ENCODE peak calls at places on chromosome 4, in nine cellular contexts. X is B cell, L is uterus, D is breast epithelium, U is dorsolateral prefrontal cortex, G is cardiac muscle cell, R is nephron progenitor cell, A is cardiac fibroblast, S is BJ. M is an unnamed sample.

GRCh38 chr4:152095701-152096070 is 334.9 kb upstream of the GATB start:
- DNase-seq in U (no peak), D (no peak), S (no peak), R (no peak), A (no peak), L (no peak), G (no peak), X (no peak), M (no peak)

GRCh38 chr4:45317276-45317675 is 590.9 kb upstream of the GNPDA2 start:
- DNase-seq in L (no peak), X (no peak), G (peak), D (no peak), S (no peak), A (peak), U (no peak), R (no peak), M (no peak)

GRCh38 chr4:79445371-79445781 is 37.3 kb upstream of the GK2 start:
- DNase-seq in L (no peak), S (no peak), D (no peak), R (peak), U (no peak), X (no peak), A (no peak), G (peak), M (no peak)

GRCh38 chr4:138659041-138659565 is 356.5 kb upstream of the NOCT start:
- DNase-seq in X (no peak), D (no peak), L (no peak), G (no peak), R (no peak), A (no peak), S (no peak), U (no peak), M (no peak)

GRCh38 chr4:185127021-185127925 is 15.8 kb upstream of the SLC25A4 start:
- DNase-seq in U (peak), D (no peak), L (no peak), S (no peak), R (peak), X (peak), G (peak), A (no peak), M (no peak)

GRCh38 chr4:111410571-111410970 is 734.7 kb upstream of the FAM241A start:
- DNase-seq in U (no peak), R (no peak), G (no peak), X (no peak), D (no peak), S (no peak), A (no peak), L (no peak), M (no peak)

GRCh38 chr4:52588097-52588496 is 71.0 kb downstream of the USP46 start:
- DNase-seq in A (peak), U (no peak), G (peak), X (peak), R (peak), S (no peak), D (no peak), L (peak), M (peak)

GRCh38 chr4:128338634-128339355 is 51.2 kb upstream of the PGRMC2 start:
- DNase-seq in S (peak), G (no peak), X (no peak), L (no peak), R (no peak), D (no peak), U (no peak), A (peak), M (no peak)

GRCh38 chr4:186149872-186150271 is 41.5 kb upstream of the CYP4V2 start:
- DNase-seq in R (peak), L (peak), D (no peak), A (peak), U (no peak), G (peak), S (no peak), X (peak), M (peak)

GRCh38 chr4:6288871-6289270 is 19.2 kb downstream of the WFS1 start:
- DNase-seq in A (no peak), S (no peak), G (no peak), X (no peak), U (no peak), D (no peak), L (no peak), R (no peak), M (no peak)

GRCh38 chr4:88854481-88854880 is 156.9 kb upstream of the NAP1L5 start:
- DNase-seq in L (no peak), R (no peak), A (no peak), X (no peak), U (no peak), D (no peak), S (no peak), G (no peak), M (no peak)

GRCh38 chr4:25113915-25114904 is 46.0 kb downstream of the SEPSECS start:
- DNase-seq in U (no peak), D (no peak), X (no peak), S (peak), L (no peak), A (peak), R (no peak), G (no peak), M (no peak)

GRCh38 chr4:62571494-62571893 is 1371.4 kb downstream of the ADGRL3 start:
- DNase-seq in A (no peak), G (no peak), R (no peak), D (no peak), U (no peak), X (no peak), S (no peak), L (no peak), M (no peak)

GRCh38 chr4:25953740-25954139 is 39.7 kb downstream of the SMIM20 start:
- DNase-seq in S (no peak), L (no peak), G (no peak), R (no peak), A (peak), D (no peak), U (peak), X (no peak), M (no peak)

GRCh38 chr4:157204634-157205244 is 15.8 kb upstream of the GRIA2 start:
- DNase-seq in D (no peak), L (no peak), U (no peak), R (peak), X (peak), A (peak), G (peak), S (no peak), M (peak)

GRCh38 chr4:96638132-96638531 is 798.2 kb downstream of the PDHA2 start:
- DNase-seq in G (no peak), L (no peak), A (no peak), X (no peak), R (no peak), D (no peak), S (no peak), U (no peak), M (no peak)

GRCh38 chr4:103032575-103032974 is 13.1 kb upstream of the SLC9B1 start:
- DNase-seq in X (no peak), U (no peak), D (no peak), S (no peak), A (peak), R (no peak), G (peak), L (no peak), M (peak)

GRCh38 chr4:43782391-43782790 is 666.2 kb downstream of the KCTD8 start:
- DNase-seq in L (no peak), A (peak), U (no peak), S (no peak), R (no peak), D (no peak), G (no peak), X (no peak), M (no peak)

GRCh38 chr4:95732061-95732460 is 107.8 kb upstream of the PDHA2 start:
- DNase-seq in L (no peak), R (no peak), A (peak), U (no peak), D (no peak), S (no peak), G (no peak), X (no peak), M (no peak)

GRCh38 chr4:11700751-11701226 is 272.1 kb upstream of the HS3ST1 start:
- DNase-seq in S (no peak), X (no peak), A (peak), L (no peak), R (no peak), G (no peak), D (no peak), U (no peak), M (no peak)

GRCh38 chr4:113603926-113604325 is 157.6 kb downstream of the CAMK2D start:
- DNase-seq in S (no peak), L (no peak), R (no peak), D (no peak), X (no peak), G (no peak), U (no peak), A (peak), M (no peak)

GRCh38 chr4:181685911-181686310 is 557.3 kb upstream of the TENM3 start:
- DNase-seq in S (peak), D (no peak), R (no peak), L (no peak), A (peak), G (no peak), X (no peak), U (no peak), M (no peak)

GRCh38 chr4:76182463-76182862 is 31.2 kb downstream of the SCARB2 start:
- DNase-seq in G (no peak), S (no peak), X (no peak), U (no peak), L (no peak), A (no peak), D (no peak), R (no peak), M (no peak)

GRCh38 chr4:53899544-53900274 is 164.7 kb downstream of the CHIC2 start:
- DNase-seq in A (peak), R (no peak), D (no peak), S (peak), U (no peak), X (no peak), G (no peak), L (peak), M (no peak)

GRCh38 chr4:36613999-36614398 is 332.6 kb downstream of the DTHD1 start:
- DNase-seq in G (no peak), R (no peak), L (no peak), A (no peak), U (no peak), X (no peak), D (no peak), S (no peak), M (no peak)

GRCh38 chr4:25842229-25842840 is 20.5 kb downstream of the SEL1L3 start:
- DNase-seq in R (no peak), L (no peak), U (no peak), D (no peak), G (peak), A (no peak), S (no peak), X (peak), M (peak)

GRCh38 chr4:105666693-105667092 is 41.8 kb downstream of the INTS12 start:
- DNase-seq in A (peak), S (no peak), L (no peak), X (no peak), R (no peak), D (no peak), U (no peak), G (peak), M (no peak)

GRCh38 chr4:139453041-139453370 is 915 bp upstream of the RAB33B start:
- DNase-seq in D (no peak), G (no peak), A (no peak), R (no peak), S (no peak), L (no peak), X (peak), U (no peak), M (peak)

GRCh38 chr4:143186202-143186601 is 1.5 kb downstream of the USP38 start:
- DNase-seq in L (no peak), R (no peak), D (no peak), S (no peak), A (peak), U (no peak), X (no peak), G (no peak), M (no peak)

GRCh38 chr4:13706130-13706529 is 78.6 kb upstream of the BOD1L1 start:
- DNase-seq in X (no peak), G (peak), R (no peak), D (no peak), L (no peak), U (no peak), A (no peak), S (no peak), M (no peak)

GRCh38 chr4:102036619-102037376 is 246.3 kb downstream of the BANK1 start:
- DNase-seq in U (no peak), G (peak), X (no peak), S (peak), A (peak), L (no peak), R (no peak), D (no peak), M (no peak)

GRCh38 chr4:101239685-101240084 is 107.6 kb downstream of the PPP3CA start:
- DNase-seq in U (no peak), X (no peak), D (no peak), G (no peak), A (peak), S (no peak), L (no peak), R (no peak), M (no peak)

GRCh38 chr4:153733751-153734448 is 25.9 kb downstream of the RNF175 start:
- DNase-seq in G (no peak), S (no peak), D (no peak), X (no peak), U (no peak), A (no peak), L (no peak), R (no peak), M (no peak)

GRCh38 chr4:2487632-2488031 is 18.7 kb downstream of the RNF4 start:
- DNase-seq in G (no peak), A (no peak), R (no peak), L (no peak), D (no peak), S (no peak), U (no peak), X (peak), M (no peak)

GRCh38 chr4:168484626-168485025 is 4.3 kb upstream of the DDX60L start:
- DNase-seq in U (no peak), D (no peak), G (no peak), X (no peak), L (no peak), S (peak), A (peak), R (no peak), M (no peak)

GRCh38 chr4:156888762-156889161 is 82.8 kb downstream of the PDGFC start:
- DNase-seq in A (peak), G (no peak), X (no peak), D (no peak), L (no peak), S (peak), R (no peak), U (no peak), M (no peak)

GRCh38 chr4:54101190-54102041 is 1.5 kb downstream of the GSX2 start:
- DNase-seq in U (no peak), S (no peak), R (no peak), G (no peak), D (no peak), A (no peak), L (no peak), X (peak), M (no peak)

GRCh38 chr4:87532907-87533306 is 3.7 kb upstream of the SPARCL1 start:
- DNase-seq in U (no peak), X (no peak), L (no peak), S (no peak), A (no peak), D (no peak), R (no peak), G (no peak), M (no peak)

GRCh38 chr4:74716436-74716765 is 77.9 kb downstream of the BTC start:
- DNase-seq in D (no peak), G (no peak), U (no peak), A (no peak), R (no peak), X (no peak), S (no peak), L (no peak), M (no peak)
- TF ChIP-seq CTCF in D (no peak), G (no peak), U (no peak), A (no peak), R (no peak), X (no peak), S (no peak), L (no peak), M (no peak)

GRCh38 chr4:10074076-10074766 is 42.4 kb downstream of the WDR1 start:
- DNase-seq in S (no peak), R (no peak), L (peak), A (no peak), G (no peak), D (no peak), X (no peak), U (no peak), M (no peak)

GRCh38 chr4:10075953-10076391 is 40.6 kb downstream of the WDR1 start:
- DNase-seq in U (no peak), X (no peak), S (no peak), L (peak), A (peak), D (peak), R (no peak), G (no peak), M (no peak)

GRCh38 chr4:10072420-10073017 is 44.1 kb downstream of the WDR1 start:
- DNase-seq in D (peak), U (no peak), R (no peak), S (no peak), X (no peak), A (no peak), L (no peak), G (no peak), M (no peak)

GRCh38 chr4:10075158-10075863 is 41.3 kb downstream of the WDR1 start:
- DNase-seq in U (no peak), R (no peak), L (peak), D (peak), G (no peak), A (no peak), S (no peak), X (no peak), M (no peak)

GRCh38 chr4:10074767-10075105 is 41.9 kb downstream of the WDR1 start:
- DNase-seq in G (peak), A (peak), U (no peak), D (peak), S (no peak), X (no peak), L (peak), R (no peak), M (peak)
- TF ChIP-seq CTCF in G (peak), A (peak), U (peak), D (no peak), S (peak), X (peak), L (no peak), R (peak), M (peak)

GRCh38 chr4:132614682-132615081 is 534.4 kb upstream of the PCDH10 start:
- DNase-seq in A (peak), X (no peak), D (no peak), L (no peak), S (no peak), U (no peak), G (no peak), R (no peak), M (no peak)
- TF ChIP-seq CTCF in A (no peak), X (no peak), D (no peak), L (no peak), S (peak), U (peak), G (peak), R (peak), M (peak)

DNA sequence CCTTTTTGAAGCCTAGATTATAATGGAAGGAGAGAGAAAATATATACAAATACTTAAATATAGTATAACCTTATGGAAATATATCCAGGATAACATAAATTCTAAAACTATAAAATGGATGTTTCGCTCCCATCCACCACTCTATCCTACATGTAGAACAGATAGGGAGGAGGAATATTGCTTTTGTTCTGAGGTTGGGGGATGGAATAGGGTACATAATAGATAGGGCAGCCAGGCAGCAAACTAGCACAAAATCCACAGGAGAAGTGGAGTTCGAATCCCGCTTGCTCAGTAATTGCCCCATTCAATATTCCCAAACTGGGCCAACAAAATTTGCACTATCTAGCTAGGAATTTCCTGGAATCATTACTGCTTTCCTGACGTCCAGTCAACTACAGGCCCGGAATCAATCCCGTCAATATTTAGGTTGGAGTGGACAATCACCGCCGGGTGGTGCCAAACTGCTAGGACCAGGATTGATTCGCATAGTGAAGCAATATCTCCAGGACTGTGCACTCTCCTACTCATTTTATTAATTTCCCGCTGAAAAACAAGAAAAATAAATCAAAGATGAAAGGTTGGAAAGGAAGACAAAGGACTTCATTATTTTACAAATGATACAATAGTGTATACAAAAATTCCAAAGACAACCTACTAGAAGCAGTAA is 40.4 kb upstream of the PAPSS1 start:
- DNase-seq in X (no peak), G (peak), L (no peak), A (peak), S (no peak), D (no peak), U (no peak), R (no peak), M (no peak)
- TF ChIP-seq CTCF in X (no peak), G (peak), L (no peak), A (peak), S (no peak), D (peak), U (no peak), R (no peak), M (no peak)

GRCh38 chr4:163672751-163673150 is 178.3 kb downstream of the TMA16 start:
- DNase-seq in L (no peak), X (peak), A (no peak), D (no peak), G (no peak), U (no peak), R (no peak), S (no peak), M (no peak)
- TF ChIP-seq CTCF in L (no peak), X (no peak), A (no peak), D (no peak), G (no peak), U (no peak), R (no peak), S (no peak), M (peak)

GRCh38 chr4:15400911-15401671 is 26.7 kb upstream of the C1QTNF7 start:
- DNase-seq in S (peak), L (peak), U (no peak), R (no peak), X (peak), A (peak), D (no peak), G (no peak), M (peak)
- TF ChIP-seq CTCF in S (peak), L (no peak), U (no peak), R (no peak), X (no peak), A (no peak), D (no peak), G (no peak), M (no peak)